ENCODE peak calls at places on chromosomes 5 and 9, in four cellular contexts. Q, F, D and S are unnamed samples.
A peak's percentile ranks its signal among the peaks of the same experiment; 100 is the strongest.

GRCh38 chr5:77777281-77777892 is 1.2 kb upstream of the TBCA start:
- DNase-seq in Q (no peak), F (no peak), D (no peak), S (no peak)

GRCh38 chr5:89313044-89313443 is 430.1 kb upstream of the MEF2C start:
- DNase-seq in Q (peak; percentile 90), F (no peak), D (no peak), S (no peak)

GRCh38 chr9:75265525-75265972 is 177.2 kb downstream of the OSTF1 start:
- DNase-seq in Q (peak; percentile 53), F (peak; percentile 39), D (no peak), S (peak; percentile 27)

GRCh38 chr9:33165263-33166151 is 1.6 kb downstream of the B4GALT1 start:
- DNase-seq in Q (peak; percentile 56), F (no peak), D (peak; percentile 78), S (peak; percentile 48)

GRCh38 chr5:173835131-173835530 is 53.0 kb upstream of the CPEB4 start:
- DNase-seq in Q (no peak), F (no peak), D (no peak), S (no peak)

GRCh38 chr5:80083115-80083890 is 48.2 kb downstream of the THBS4 start:
- DNase-seq in Q (peak; percentile 31), F (peak; percentile 19), D (no peak), S (no peak)

GRCh38 chr9:88184986-88185385 is 46.7 kb upstream of the SPATA31C2 start:
- DNase-seq in Q (no peak), F (no peak), D (no peak), S (no peak)

GRCh38 chr9:23342296-23342695 is 483.7 kb downstream of the ELAVL2 start:
- DNase-seq in Q (no peak), F (no peak), D (no peak), S (no peak)

GRCh38 chr5:134123360-134123759 is 8.9 kb downstream of the TCF7 start:
- DNase-seq in Q (no peak), F (no peak), D (no peak), S (no peak)

GRCh38 chr5:171469336-171469735 is 49.9 kb downstream of the FGF18 start:
- DNase-seq in Q (no peak), F (no peak), D (no peak), S (no peak)

GRCh38 chr5:177453852-177454396 is 7.3 kb downstream of the PRR7 start:
- DNase-seq in Q (no peak), F (no peak), D (no peak), S (no peak)

GRCh38 chr5:179451099-179451812 is 99.1 kb upstream of the RUFY1 start:
- DNase-seq in Q (no peak), F (no peak), D (peak; percentile 51), S (no peak)

GRCh38 chr5:6490693-6491092 is 42.0 kb downstream of the UBE2QL1 start:
- DNase-seq in Q (no peak), F (no peak), D (no peak), S (no peak)

GRCh38 chr5:161544350-161544765 is 2.2 kb downstream of the GABRB2 start:
- DNase-seq in Q (peak; percentile 3), F (no peak), D (no peak), S (no peak)

GRCh38 chr5:170534941-170535340 is 31.1 kb downstream of the KCNIP1 start:
- DNase-seq in Q (no peak), F (no peak), D (peak; percentile 7), S (no peak)

GRCh38 chr5:146042628-146043279 is 62.6 kb downstream of the PLAC8L1 start:
- DNase-seq in Q (peak; percentile 29), F (no peak), D (no peak), S (no peak)
- H3K27ac ChIP-seq in Q (no peak overlapping the region), F (no peak overlapping the region), D (no peak overlapping the region), S (no peak overlapping the region)

DNA sequence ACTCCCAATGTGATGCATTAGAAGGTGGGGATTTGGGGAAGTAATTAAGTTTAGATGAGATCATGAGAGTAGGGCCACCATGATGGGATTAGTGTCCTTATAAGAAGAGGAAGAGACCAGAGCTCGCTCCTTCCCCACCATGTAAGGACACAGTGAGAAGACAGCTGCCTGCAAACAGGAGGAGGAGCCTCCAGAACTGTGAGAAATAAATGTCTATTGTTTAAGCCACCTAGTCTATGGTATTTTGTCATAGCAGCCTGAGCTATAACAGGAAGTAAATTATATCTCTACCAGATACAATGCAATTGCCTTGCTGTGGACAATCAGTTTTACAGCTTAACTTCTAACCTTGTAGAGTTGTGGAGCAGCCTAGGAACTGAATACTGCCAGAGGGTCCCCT is 58.0 kb downstream of the ANKRD33B start:
- DNase-seq in Q (no peak), F (no peak), D (no peak), S (no peak)
- H3K27ac ChIP-seq in Q (no peak overlapping the region), F (no peak overlapping the region), D (no peak overlapping the region), S (no peak overlapping the region)

GRCh38 chr9:131169567-131169966 is 44.2 kb downstream of the NUP214 start:
- DNase-seq in Q (no peak), F (no peak), D (no peak), S (no peak)
- H3K27ac ChIP-seq in Q (no peak overlapping the region), F (no peak overlapping the region), D (no peak overlapping the region), S (no peak overlapping the region)

GRCh38 chr9:133989554-133990365 is 2.4 kb downstream of the VAV2 start:
- DNase-seq in Q (no peak), F (no peak), D (no peak), S (no peak)
- H3K27ac ChIP-seq in Q (no peak overlapping the region), F (no peak overlapping the region), D (no peak overlapping the region), S (no peak overlapping the region)

GRCh38 chr9:99255651-99256050 is 33.6 kb downstream of the SEC61B start:
- DNase-seq in Q (no peak), F (no peak), D (no peak), S (no peak)

GRCh38 chr9:99257723-99258364 is 35.8 kb downstream of the SEC61B start:
- DNase-seq in Q (no peak), F (no peak), D (no peak), S (no peak)

GRCh38 chr9:99262949-99263418 is 40.9 kb downstream of the SEC61B start:
- DNase-seq in Q (no peak), F (no peak), D (no peak), S (no peak)

GRCh38 chr9:99261923-99262322 is 39.8 kb downstream of the SEC61B start:
- DNase-seq in Q (no peak), F (no peak), D (no peak), S (no peak)

DNA sequence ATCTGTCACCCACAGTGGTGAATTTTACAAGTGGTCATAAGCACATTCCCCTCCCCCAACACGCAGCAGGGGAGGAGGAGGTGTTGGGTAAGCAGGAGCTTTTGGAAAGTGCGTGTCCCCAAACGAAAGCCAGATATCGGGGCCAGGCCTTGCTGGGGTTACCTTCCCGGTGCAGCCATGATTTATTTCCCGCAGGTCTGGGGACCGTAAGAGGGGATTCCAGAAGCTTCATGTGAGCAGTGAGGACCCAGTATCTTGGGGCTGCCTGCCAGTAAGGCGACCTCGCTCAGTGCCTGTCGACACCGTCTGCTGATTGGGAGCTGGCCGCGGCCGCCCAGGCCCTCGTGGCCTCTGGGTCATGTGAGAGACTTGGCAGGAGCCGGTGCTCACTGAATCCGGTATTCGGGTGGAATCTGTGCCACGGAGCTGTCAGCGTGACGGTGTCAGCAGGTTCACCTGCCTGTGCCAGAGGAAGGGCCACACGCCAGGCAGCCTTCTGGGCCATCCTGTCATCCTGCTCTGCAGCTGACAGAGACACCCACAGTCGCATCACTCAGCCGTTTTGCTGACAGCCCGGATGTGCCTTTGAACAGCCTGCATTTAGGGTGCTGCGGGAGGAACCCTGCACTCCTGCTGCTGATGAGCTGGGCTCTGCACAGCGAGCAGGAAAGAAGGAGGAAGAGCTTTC is 37.3 kb downstream of the SEC61B start:
- DNase-seq in Q (no peak), F (peak; percentile 65), D (peak; percentile 91), S (peak; percentile 12)
- H3K27ac ChIP-seq in Q (no peak overlapping the region), F (peak overlapping the region; percentile 23), D (peak overlapping the region; percentile 72), S (no peak overlapping the region)